ENCODE peak calls at places on chromosomes 6 and 20, in six cellular contexts. E is BE2C, D is ovary, B is body of pancreas, F is IMR-90, T is prostate gland. Z is an unnamed sample.
A peak's percentile ranks its signal among the peaks of the same experiment; 100 is the strongest.

GRCh38 chr6:127300411-127300810 is 33.7 kb downstream of the RNF146 start:
- DNase-seq in E (no peak), D (no peak), B (no peak), F (peak; percentile 92), T (no peak), Z (no peak)

GRCh38 chr6:28771401-28772267 is 152.2 kb downstream of the TRIM27 start:
- DNase-seq in E (peak; percentile 43), D (no peak), B (no peak), F (no peak), T (no peak), Z (no peak)

GRCh38 chr20:57620274-57620990 is at the start of gene ZBP1:
- DNase-seq in E (no peak), D (no peak), B (no peak), F (no peak), T (peak; percentile 27), Z (no peak)

GRCh38 chr20:31764641-31765305 is 25.7 kb downstream of the TPX2 start:
- DNase-seq in E (no peak), D (no peak), B (no peak), F (peak; percentile 70), T (no peak), Z (no peak)

GRCh38 chr20:57082546-57082945 is 183.9 kb downstream of the BMP7 start:
- DNase-seq in E (no peak), D (no peak), B (no peak), F (no peak), T (no peak), Z (no peak)

GRCh38 chr20:52269327-52269726 is 77.7 kb upstream of the ZFP64 start:
- DNase-seq in E (no peak), D (no peak), B (no peak), F (no peak), T (no peak), Z (no peak)

GRCh38 chr20:39188264-39188765 is 226.2 kb downstream of the DHX35 start:
- DNase-seq in E (no peak), D (no peak), B (no peak), F (no peak), T (no peak), Z (no peak)

GRCh38 chr6:42403831-42404230 is 47.9 kb downstream of the TRERF1 start:
- DNase-seq in E (no peak), D (no peak), B (no peak), F (no peak), T (no peak), Z (no peak)

GRCh38 chr6:28349344-28349891 is 329 bp upstream of the ZKSCAN3 start:
- DNase-seq in E (no peak), D (no peak), B (no peak), F (no peak), T (no peak), Z (no peak)

GRCh38 chr6:132391391-132392291 is 9.6 kb downstream of the MOXD1 start:
- DNase-seq in E (no peak), D (no peak), B (peak; percentile 11), F (peak; percentile 96), T (no peak), Z (peak; percentile 15)

GRCh38 chr20:3563548-3564177 is 92.8 kb downstream of the ATRN start:
- DNase-seq in E (peak; percentile 40), D (no peak), B (no peak), F (peak; percentile 69), T (no peak), Z (no peak)

GRCh38 chr6:145502417-145502816 is 232.9 kb downstream of the EPM2A start:
- DNase-seq in E (no peak), D (no peak), B (no peak), F (no peak), T (no peak), Z (no peak)

GRCh38 chr20:33009214-33010132 is 2.0 kb downstream of the BPIFB2 start:
- DNase-seq in E (peak; percentile 31), D (no peak), B (no peak), F (no peak), T (no peak), Z (no peak)

GRCh38 chr6:121260651-121261102 is 73.6 kb downstream of the TBC1D32 start:
- DNase-seq in E (peak; percentile 81), D (no peak), B (no peak), F (peak; percentile 35), T (no peak), Z (no peak)

GRCh38 chr6:41634657-41635056 is 3.6 kb upstream of the MDFI start:
- DNase-seq in E (peak; percentile 69), D (no peak), B (no peak), F (no peak), T (no peak), Z (no peak)

GRCh38 chr20:39676857-39677351 is 714.8 kb downstream of the DHX35 start:
- DNase-seq in E (no peak), D (no peak), B (peak; percentile 22), F (peak; percentile 3), T (peak; percentile 67), Z (no peak)

GRCh38 chr6:134698228-134698627 is 251.7 kb downstream of the ALDH8A1 start:
- DNase-seq in E (no peak), D (no peak), B (no peak), F (peak; percentile 68), T (no peak), Z (no peak)

DNA sequence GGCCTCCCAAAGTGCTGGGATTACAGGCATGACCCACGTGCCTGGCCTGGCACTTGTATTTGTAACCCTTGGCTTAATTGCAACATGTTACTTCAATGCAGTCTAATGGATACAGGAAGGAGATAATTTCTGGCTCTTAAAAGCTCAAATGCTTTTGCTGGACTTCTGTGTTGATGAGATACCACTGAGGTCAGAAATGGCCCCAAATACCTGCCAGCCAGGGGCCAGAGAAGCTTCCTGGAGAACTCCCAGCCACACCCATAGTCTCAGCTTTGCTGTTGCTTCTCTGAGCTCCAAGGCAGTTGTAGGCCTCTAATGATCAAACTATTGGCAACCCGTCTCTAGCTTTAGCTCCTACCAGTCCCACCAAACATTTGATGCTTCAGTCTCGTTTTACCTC is 14.2 kb upstream of the ZNFX1 start:
- DNase-seq in E (no peak), D (no peak), B (no peak), F (no peak), T (no peak), Z (no peak)
- H3K4me1 ChIP-seq in E (peaks cover 9% of the 10 kb centered on the region), D (no peaks in the 10 kb centered on the region), B (peaks cover 11% of the 10 kb centered on the region), F (peaks cover 6% of the 10 kb centered on the region), T (no peaks in the 10 kb centered on the region), Z (peaks cover 7% of the 10 kb centered on the region)

GRCh38 chr6:111477481-111477938 is 5.5 kb downstream of the REV3L start:
- DNase-seq in E (no peak), D (no peak), B (no peak), F (no peak), T (no peak), Z (no peak)
- H3K4me3 ChIP-seq in E (no peak overlapping the region), D (no peak overlapping the region), B (no peak overlapping the region), F (no peak overlapping the region), T (no peak overlapping the region), Z (no peak overlapping the region)

GRCh38 chr6:161694995-161695394 is 421.1 kb upstream of the AGPAT4 start:
- DNase-seq in E (peak; percentile 25), D (no peak), B (peak; percentile 23), F (no peak), T (no peak), Z (peak; percentile 24)
- TF ChIP-seq CTCF in E (peak; percentile 74), D (no peak), B (peak; percentile 55), F (no peak), T (no peak), Z (peak; percentile 47)

GRCh38 chr6:117512056-117512828 is 29.8 kb downstream of the DCBLD1 start:
- DNase-seq in E (no peak), D (no peak), B (no peak), F (no peak), T (no peak), Z (no peak)
- H3K4me1 ChIP-seq in E (no peaks in the 10 kb centered on the region), D (no peaks in the 10 kb centered on the region), B (peaks cover 17% of the 10 kb centered on the region), F (peaks cover 16% of the 10 kb centered on the region), T (no peaks in the 10 kb centered on the region), Z (no peaks in the 10 kb centered on the region)

Z was measured in adrenal gland.